ENCODE peak calls at places on chromosomes 3 and 15, in six cellular contexts. U is kidney; E is tibial nerve; K is CD4-positive, alpha-beta T cell; F is PC-3; P is stomach. T is an unnamed sample.

GRCh38 chr3:58535531-58536500 is 1.2 kb downstream of the ACOX2 start:
- DNase-seq in U (no peak), E (no peak), K (no peak), F (peak; percentile 18), P (peak; percentile 61), T (no peak)

GRCh38 chr3:133209871-133210550 is 171.8 kb downstream of the TMEM108 start:
- DNase-seq in U (no peak), E (no peak), K (no peak), F (peak; percentile 2), P (no peak), T (no peak)

GRCh38 chr3:130692455-130692854 is 54.2 kb downstream of the PIK3R4 start:
- DNase-seq in U (no peak), E (no peak), K (no peak), F (peak; percentile 74), P (no peak), T (no peak)

GRCh38 chr15:90911302-90911623 is 8.2 kb downstream of the MAN2A2 start:
- DNase-seq in U (peak; percentile 60), E (no peak), K (no peak), F (no peak), P (no peak), T (peak; percentile 68)

GRCh38 chr3:7209098-7209497 is 348.2 kb downstream of the GRM7 start:
- DNase-seq in U (no peak), E (no peak), K (no peak), F (no peak), P (no peak), T (no peak)

GRCh38 chr3:194049394-194049793 is 86.6 kb upstream of the HES1 start:
- DNase-seq in U (no peak), E (no peak), K (no peak), F (no peak), P (no peak), T (no peak)

GRCh38 chr15:88717342-88718017 is 78.7 kb downstream of the ISG20 start:
- DNase-seq in U (no peak), E (no peak), K (no peak), F (no peak), P (no peak), T (no peak)

GRCh38 chr3:62103531-62103930 is 269.8 kb downstream of the FEZF2 start:
- DNase-seq in U (no peak), E (no peak), K (no peak), F (no peak), P (no peak), T (no peak)

GRCh38 chr3:184911570-184911969 is 99.6 kb downstream of the VPS8 start:
- DNase-seq in U (no peak), E (no peak), K (no peak), F (no peak), P (no peak), T (no peak)

GRCh38 chr15:28109626-28110415 is 10.7 kb upstream of the OCA2 start:
- DNase-seq in U (no peak), E (no peak), K (no peak), F (no peak), P (no peak), T (peak; percentile 67)

GRCh38 chr3:172591876-172592771 is 68.9 kb upstream of the TNFSF10 start:
- DNase-seq in U (no peak), E (no peak), K (peak; percentile 62), F (no peak), P (no peak), T (no peak)

GRCh38 chr15:51796777-51797474 is 32.5 kb upstream of the TMOD3 start:
- DNase-seq in U (no peak), E (no peak), K (no peak), F (peak; percentile 57), P (no peak), T (no peak)

GRCh38 chr3:16130066-16130465 is 44.4 kb upstream of the GALNT15 start:
- DNase-seq in U (no peak), E (no peak), K (no peak), F (no peak), P (no peak), T (no peak)

GRCh38 chr3:184357248-184358139 is 3.9 kb downstream of the CLCN2 start:
- DNase-seq in U (peak; percentile 64), E (no peak), K (no peak), F (no peak), P (no peak), T (no peak)

GRCh38 chr3:12879191-12879815 is 37.9 kb upstream of the RPL32 start:
- DNase-seq in U (no peak), E (no peak), K (no peak), F (no peak), P (no peak), T (no peak)

GRCh38 chr3:24264748-24265158 is 229.9 kb downstream of the THRB start:
- DNase-seq in U (no peak), E (no peak), K (no peak), F (peak; percentile 81), P (no peak), T (no peak)

GRCh38 chr15:63860161-63860954 is 26.6 kb upstream of the HERC1 start:
- DNase-seq in U (no peak), E (no peak), K (peak; percentile 69), F (no peak), P (no peak), T (peak; percentile 86)

GRCh38 chr3:41881233-41881821 is 80.6 kb downstream of the ULK4 start:
- DNase-seq in U (no peak), E (peak; percentile 61), K (no peak), F (peak; percentile 73), P (no peak), T (no peak)

GRCh38 chr3:150756491-150757059 is 6.4 kb downstream of the SIAH2 start:
- DNase-seq in U (no peak), E (no peak), K (no peak), F (no peak), P (no peak), T (no peak)

GRCh38 chr15:88708256-88709054 is 69.6 kb downstream of the ISG20 start:
- DNase-seq in U (no peak), E (no peak), K (no peak), F (no peak), P (no peak), T (no peak)

GRCh38 chr3:160135850-160136249 is 89.4 kb upstream of the C3orf80 start:
- DNase-seq in U (no peak), E (no peak), K (no peak), F (no peak), P (no peak), T (no peak)

GRCh38 chr3:160134964-160135363 is 90.3 kb upstream of the C3orf80 start:
- DNase-seq in U (no peak), E (peak; percentile 20), K (no peak), F (peak; percentile 21), P (no peak), T (no peak)

GRCh38 chr3:160134454-160134853 is 90.8 kb upstream of the C3orf80 start:
- DNase-seq in U (no peak), E (no peak), K (no peak), F (peak; percentile 62), P (no peak), T (no peak)

GRCh38 chr3:160132226-160132625 is 93.0 kb upstream of the C3orf80 start:
- DNase-seq in U (no peak), E (no peak), K (no peak), F (no peak), P (no peak), T (no peak)

GRCh38 chr3:160133757-160134156 is 91.5 kb upstream of the C3orf80 start:
- DNase-seq in U (no peak), E (no peak), K (no peak), F (peak; percentile 62), P (no peak), T (no peak)
- TF ChIP-seq CTCF in U (no peak), E (no peak), K (no peak), F (peak; percentile 50), P (no peak), T (no peak)

DNA sequence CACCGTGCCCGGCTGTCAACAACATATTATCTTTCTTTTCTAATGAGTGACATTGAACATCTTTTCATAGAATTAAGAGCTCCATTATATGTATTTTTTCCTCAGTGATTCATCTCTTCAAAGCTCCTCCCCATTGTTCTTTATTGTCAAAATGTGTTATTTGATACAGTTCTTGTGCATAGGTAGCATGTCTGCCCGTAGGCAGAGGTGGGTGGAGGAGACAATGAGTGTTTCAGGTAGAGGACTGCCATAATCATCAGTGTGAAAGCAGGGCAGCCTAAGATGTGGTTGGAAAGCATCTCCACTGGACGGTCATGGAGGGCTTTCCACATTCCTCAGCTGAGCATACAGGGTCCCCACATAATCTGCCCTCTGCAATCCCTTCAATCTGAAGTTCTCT is 452.0 kb upstream of the MCTP2 start:
- DNase-seq in U (no peak), E (no peak), K (no peak), F (no peak), P (no peak), T (no peak)
- H3K9me3 ChIP-seq in U (no peaks in the 10 kb centered on the region), E (no peaks in the 10 kb centered on the region), K (no peaks in the 10 kb centered on the region), F (no peaks in the 10 kb centered on the region), P (no peaks in the 10 kb centered on the region), T (no peaks in the 10 kb centered on the region)

GRCh38 chr3:38088679-38089078 is 48.2 kb downstream of the ACAA1 start:
- DNase-seq in U (no peak), E (no peak), K (no peak), F (no peak), P (no peak), T (no peak)

GRCh38 chr3:38085943-38086324 is 46.9 kb downstream of the DLEC1 start:
- DNase-seq in U (no peak), E (no peak), K (no peak), F (no peak), P (no peak), T (no peak)

GRCh38 chr3:38088126-38088525 is 48.8 kb downstream of the ACAA1 start:
- DNase-seq in U (no peak), E (no peak), K (no peak), F (no peak), P (no peak), T (no peak)

GRCh38 chr3:38084969-38085942 is 46.2 kb downstream of the DLEC1 start:
- DNase-seq in U (no peak), E (no peak), K (no peak), F (peak; percentile 39), P (no peak), T (no peak)

DNA sequence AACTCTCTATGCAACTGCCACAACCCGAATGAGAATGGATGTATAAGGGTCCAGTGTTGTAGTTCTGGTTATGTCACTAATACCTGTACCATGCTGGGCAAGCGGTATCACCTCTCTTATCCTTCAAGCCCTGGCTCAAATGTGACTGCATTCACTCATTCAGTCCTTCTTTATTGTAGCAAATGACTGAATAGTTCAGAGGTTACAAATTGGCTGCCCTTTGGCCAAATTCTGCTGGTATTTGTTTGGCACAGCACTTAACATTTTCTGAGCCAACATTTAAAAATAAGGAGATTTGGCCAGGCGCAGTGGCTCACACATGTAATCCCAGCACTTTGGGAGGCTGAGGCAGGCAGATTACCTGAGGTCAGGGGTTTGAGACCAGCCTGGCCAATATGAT is 47.5 kb downstream of the DLEC1 start:
- DNase-seq in U (no peak), E (no peak), K (no peak), F (no peak), P (no peak), T (no peak)
- TF ChIP-seq CTCF in U (no peak), E (no peak), K (no peak), F (no peak), P (no peak), T (no peak)

DNA sequence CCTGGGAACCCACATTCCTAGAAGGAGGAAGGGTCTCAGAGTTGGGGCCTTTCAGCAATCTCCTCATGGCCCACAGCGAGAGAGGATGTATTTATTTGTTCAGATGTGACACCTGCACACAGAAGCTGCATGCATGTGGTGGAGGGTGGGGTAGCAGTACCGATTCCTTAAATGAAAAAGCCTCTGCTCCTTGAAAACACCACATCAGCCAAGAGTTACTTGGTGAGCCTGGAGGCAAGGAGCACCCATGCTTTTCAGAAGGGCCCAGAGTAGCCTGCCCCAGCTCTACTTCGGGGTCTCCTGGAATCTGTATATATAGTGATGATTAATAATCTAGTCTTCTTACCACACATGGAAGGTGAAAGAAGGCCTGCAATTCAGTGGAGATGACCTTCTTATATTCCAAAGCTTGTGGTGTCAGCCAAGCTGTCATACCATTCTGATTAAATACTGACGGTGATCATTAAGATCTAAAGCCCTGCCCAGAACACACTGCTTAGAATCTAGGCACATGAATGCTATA is 33.5 kb downstream of the SEMA6D start:
- DNase-seq in U (no peak), E (no peak), K (no peak), F (no peak), P (no peak), T (no peak)
- H3K9me3 ChIP-seq in U (no peaks in the 10 kb centered on the region), E (peaks cover 15% of the 10 kb centered on the region), K (peaks cover 4% of the 10 kb centered on the region), F (peaks cover 6% of the 10 kb centered on the region), P (no peaks in the 10 kb centered on the region), T (peaks cover 23% of the 10 kb centered on the region)